ENCODE peak calls at places on chromosome 12, in four cellular contexts. One of them, this sample, is unnamed. For H3K4me1, the result is how much of the 10 kb centered on the place peaks cover.

GRCh38 chr12:107178776-107179175 is 85.4 kb upstream of the CRY1 start:
- DNase-seq in ascending aorta: no peak
- DNase-seq in gastrocnemius medialis: no peak
- DNase-seq in sigmoid colon: no peak
- DNase-seq in this sample: no peak

GRCh38 chr12:45934956-45935355 is 55.4 kb downstream of the SCAF11 start:
- DNase-seq in ascending aorta: no peak
- DNase-seq in sigmoid colon: no peak
- DNase-seq in gastrocnemius medialis: no peak
- DNase-seq in this sample: no peak

GRCh38 chr12:25332143-25332542 is 81.4 kb upstream of the KRAS start:
- DNase-seq in gastrocnemius medialis: no peak
- DNase-seq in sigmoid colon: no peak
- DNase-seq in ascending aorta: no peak
- DNase-seq in this sample: no peak

GRCh38 chr12:20501958-20502357 is 133.6 kb downstream of the PDE3A start:
- DNase-seq in ascending aorta: no peak
- DNase-seq in sigmoid colon: no peak
- DNase-seq in gastrocnemius medialis: no peak
- DNase-seq in this sample: no peak

GRCh38 chr12:17818931-17819330 is 271.1 kb downstream of the RERGL start:
- DNase-seq in gastrocnemius medialis: no peak
- DNase-seq in ascending aorta: no peak
- DNase-seq in sigmoid colon: no peak
- DNase-seq in this sample: no peak

GRCh38 chr12:15590180-15590826 is 198.9 kb downstream of the EPS8 start:
- DNase-seq in gastrocnemius medialis: peak
- DNase-seq in sigmoid colon: peak
- DNase-seq in ascending aorta: peak
- DNase-seq in this sample: no peak

GRCh38 chr12:59182191-59182590 is 261.9 kb upstream of the LRIG3 start:
- DNase-seq in ascending aorta: no peak
- DNase-seq in sigmoid colon: no peak
- DNase-seq in gastrocnemius medialis: no peak
- DNase-seq in this sample: no peak

GRCh38 chr12:8145754-8146415 is 10.9 kb upstream of the ZNF705A start:
- DNase-seq in gastrocnemius medialis: peak
- DNase-seq in sigmoid colon: peak
- DNase-seq in ascending aorta: peak
- DNase-seq in this sample: no peak

GRCh38 chr12:103799504-103800251 is 41.4 kb downstream of the NT5DC3 start:
- DNase-seq in sigmoid colon: peak
- DNase-seq in gastrocnemius medialis: peak
- DNase-seq in ascending aorta: no peak
- DNase-seq in this sample: no peak

GRCh38 chr12:15851919-15852318 is 30.3 kb upstream of the STRAP start:
- DNase-seq in ascending aorta: no peak
- DNase-seq in gastrocnemius medialis: no peak
- DNase-seq in sigmoid colon: no peak
- DNase-seq in this sample: no peak

GRCh38 chr12:44307506-44308168 is 471.8 kb downstream of the TMEM117 start:
- DNase-seq in gastrocnemius medialis: no peak
- DNase-seq in ascending aorta: no peak
- DNase-seq in sigmoid colon: no peak
- DNase-seq in this sample: no peak

GRCh38 chr12:75329918-75330826 is at the start of gene CAPS2:
- DNase-seq in gastrocnemius medialis: peak
- DNase-seq in ascending aorta: peak
- DNase-seq in sigmoid colon: peak
- DNase-seq in this sample: no peak

GRCh38 chr12:48973531-48973930 is 2.0 kb upstream of the WNT10B start:
- DNase-seq in ascending aorta: no peak
- DNase-seq in sigmoid colon: peak
- DNase-seq in gastrocnemius medialis: peak
- DNase-seq in this sample: no peak

GRCh38 chr12:108106599-108106998 is 22.5 kb upstream of the WSCD2 start:
- DNase-seq in sigmoid colon: no peak
- DNase-seq in ascending aorta: no peak
- DNase-seq in gastrocnemius medialis: no peak
- DNase-seq in this sample: no peak

GRCh38 chr12:69254046-69254445 is 14.7 kb downstream of the CPSF6 start:
- DNase-seq in ascending aorta: no peak
- DNase-seq in sigmoid colon: no peak
- DNase-seq in gastrocnemius medialis: no peak
- DNase-seq in this sample: no peak

GRCh38 chr12:51217133-51217967 is 512 bp downstream of the POU6F1 start:
- DNase-seq in sigmoid colon: peak
- DNase-seq in gastrocnemius medialis: peak
- DNase-seq in ascending aorta: peak
- DNase-seq in this sample: no peak

GRCh38 chr12:40569626-40570179 is 122.5 kb upstream of the CNTN1 start:
- DNase-seq in sigmoid colon: no peak
- DNase-seq in gastrocnemius medialis: no peak
- DNase-seq in ascending aorta: no peak
- DNase-seq in this sample: no peak

GRCh38 chr12:70971395-70971794 is 50.9 kb upstream of the PTPRR start:
- DNase-seq in gastrocnemius medialis: no peak
- DNase-seq in ascending aorta: no peak
- DNase-seq in sigmoid colon: no peak
- DNase-seq in this sample: no peak

GRCh38 chr12:120687570-120688289 is 781 bp downstream of the MLEC start:
- DNase-seq in sigmoid colon: peak
- DNase-seq in gastrocnemius medialis: no peak
- DNase-seq in ascending aorta: no peak
- DNase-seq in this sample: no peak

GRCh38 chr12:68980476-68981212 is 47.7 kb upstream of the CPM start:
- DNase-seq in sigmoid colon: peak
- DNase-seq in gastrocnemius medialis: no peak
- DNase-seq in ascending aorta: no peak
- DNase-seq in this sample: no peak

GRCh38 chr12:8156845-8157244 is at the start of gene ZNF705A:
- DNase-seq in sigmoid colon: no peak
- DNase-seq in ascending aorta: no peak
- DNase-seq in gastrocnemius medialis: no peak
- DNase-seq in this sample: no peak

GRCh38 chr12:65825573-65826512 is 1.6 kb downstream of the HMGA2 start:
- DNase-seq in gastrocnemius medialis: no peak
- DNase-seq in sigmoid colon: peak
- DNase-seq in ascending aorta: peak
- DNase-seq in this sample: no peak

GRCh38 chr12:93772003-93772402 is 94.8 kb downstream of the CRADD start:
- DNase-seq in gastrocnemius medialis: no peak
- DNase-seq in ascending aorta: no peak
- DNase-seq in sigmoid colon: no peak
- DNase-seq in this sample: no peak

GRCh38 chr12:89783321-89784060 is 74.9 kb upstream of the ATP2B1 start:
- DNase-seq in ascending aorta: no peak
- DNase-seq in gastrocnemius medialis: no peak
- DNase-seq in sigmoid colon: no peak
- DNase-seq in this sample: no peak

GRCh38 chr12:99984271-99985128 is at the start of gene ANKS1B:
- DNase-seq in ascending aorta: peak
- DNase-seq in sigmoid colon: peak
- DNase-seq in gastrocnemius medialis: peak
- DNase-seq in this sample: no peak

GRCh38 chr12:31562594-31563328 is 28.2 kb downstream of the DENND5B start:
- DNase-seq in gastrocnemius medialis: no peak
- DNase-seq in sigmoid colon: no peak
- DNase-seq in ascending aorta: no peak
- DNase-seq in this sample: no peak

GRCh38 chr12:94100990-94101901 is 47.1 kb upstream of the PLXNC1 start:
- DNase-seq in ascending aorta: peak
- DNase-seq in sigmoid colon: peak
- DNase-seq in gastrocnemius medialis: peak
- DNase-seq in this sample: peak

GRCh38 chr12:132133952-132134652 is 10.0 kb downstream of the DDX51 start:
- DNase-seq in ascending aorta: no peak
- DNase-seq in gastrocnemius medialis: no peak
- DNase-seq in sigmoid colon: no peak
- DNase-seq in this sample: no peak

GRCh38 chr12:68477906-68478305 is 132.8 kb upstream of the RAP1B start:
- DNase-seq in ascending aorta: no peak
- DNase-seq in gastrocnemius medialis: no peak
- DNase-seq in sigmoid colon: no peak
- DNase-seq in this sample: no peak

GRCh38 chr12:82314406-82314892 is 43.7 kb downstream of the CCDC59 start:
- DNase-seq in ascending aorta: no peak
- DNase-seq in gastrocnemius medialis: no peak
- DNase-seq in sigmoid colon: no peak
- DNase-seq in this sample: no peak

GRCh38 chr12:3000548-3001275 is 41.5 kb downstream of the TEAD4 start:
- DNase-seq in sigmoid colon: no peak
- DNase-seq in ascending aorta: no peak
- DNase-seq in gastrocnemius medialis: peak
- DNase-seq in this sample: no peak

GRCh38 chr12:26001530-26001929 is 43.0 kb downstream of the RASSF8 start:
- DNase-seq in sigmoid colon: no peak
- DNase-seq in ascending aorta: no peak
- DNase-seq in gastrocnemius medialis: no peak
- DNase-seq in this sample: no peak

DNA sequence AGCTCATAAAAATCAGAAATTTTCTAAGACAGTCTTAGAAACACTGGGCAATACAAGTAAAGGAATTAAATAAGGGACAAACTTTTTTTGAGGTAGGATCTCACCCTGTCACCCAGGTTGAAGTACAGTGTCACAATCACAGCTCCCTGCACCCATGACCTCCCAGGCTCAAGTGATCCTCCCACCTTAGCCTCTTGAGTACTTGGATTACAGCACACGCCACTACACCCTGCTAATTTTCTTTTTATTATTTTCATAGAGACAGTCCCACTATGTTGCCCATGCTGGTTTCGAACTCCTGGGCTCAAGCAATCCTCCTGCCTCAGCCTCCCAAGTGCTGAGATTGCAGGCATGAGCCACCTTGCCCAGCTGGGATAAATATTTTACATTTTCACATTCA is 90.3 kb downstream of the USP15 start:
- DNase-seq in ascending aorta: no peak
- DNase-seq in sigmoid colon: no peak
- DNase-seq in gastrocnemius medialis: no peak
- DNase-seq in this sample: no peak
- H3K4me1 ChIP-seq in ascending aorta: under half
- H3K4me1 ChIP-seq in sigmoid colon: under half
- H3K4me1 ChIP-seq in gastrocnemius medialis: under half
- H3K4me1 ChIP-seq in this sample: under half

DNA sequence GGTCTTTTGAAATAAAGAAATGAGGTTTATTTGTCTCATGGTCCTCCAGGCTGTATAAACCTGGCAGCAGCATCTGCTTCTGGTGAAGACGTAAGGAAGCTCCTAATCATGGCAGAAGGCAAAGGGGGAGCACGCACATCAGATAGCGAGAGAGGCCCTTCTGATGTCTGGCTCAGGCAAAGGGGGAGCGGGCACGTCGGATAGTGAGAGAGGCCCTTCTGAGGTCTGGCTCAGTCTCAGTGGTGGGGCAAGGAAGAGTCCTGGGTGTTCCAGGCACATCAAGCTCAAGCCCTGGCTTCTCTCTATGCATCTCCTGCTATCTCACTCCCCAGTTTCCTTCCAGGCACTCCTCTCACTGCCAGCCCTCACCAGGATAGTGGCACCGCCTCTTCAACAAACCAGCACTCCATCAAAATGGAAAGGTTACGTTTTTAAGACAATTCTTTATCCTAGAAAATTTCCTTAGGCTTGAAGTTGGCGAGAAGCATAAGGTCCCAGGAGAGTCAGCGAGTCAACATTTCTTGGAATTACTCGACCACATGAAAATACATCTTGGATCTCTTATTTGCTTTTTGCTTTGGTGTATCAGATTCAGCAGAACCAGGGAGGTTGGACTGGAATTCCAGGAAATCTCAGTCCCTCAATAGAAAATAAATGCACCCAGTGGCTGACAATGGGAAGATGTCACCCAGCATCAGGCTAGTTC is 189.6 kb upstream of the TMEM132C start:
- DNase-seq in gastrocnemius medialis: no peak
- DNase-seq in ascending aorta: no peak
- DNase-seq in sigmoid colon: no peak
- DNase-seq in this sample: no peak
- TF ChIP-seq CTCF in gastrocnemius medialis: no peak
- TF ChIP-seq CTCF in ascending aorta: no peak
- TF ChIP-seq CTCF in sigmoid colon: no peak
- TF ChIP-seq CTCF in this sample: no peak

DNA sequence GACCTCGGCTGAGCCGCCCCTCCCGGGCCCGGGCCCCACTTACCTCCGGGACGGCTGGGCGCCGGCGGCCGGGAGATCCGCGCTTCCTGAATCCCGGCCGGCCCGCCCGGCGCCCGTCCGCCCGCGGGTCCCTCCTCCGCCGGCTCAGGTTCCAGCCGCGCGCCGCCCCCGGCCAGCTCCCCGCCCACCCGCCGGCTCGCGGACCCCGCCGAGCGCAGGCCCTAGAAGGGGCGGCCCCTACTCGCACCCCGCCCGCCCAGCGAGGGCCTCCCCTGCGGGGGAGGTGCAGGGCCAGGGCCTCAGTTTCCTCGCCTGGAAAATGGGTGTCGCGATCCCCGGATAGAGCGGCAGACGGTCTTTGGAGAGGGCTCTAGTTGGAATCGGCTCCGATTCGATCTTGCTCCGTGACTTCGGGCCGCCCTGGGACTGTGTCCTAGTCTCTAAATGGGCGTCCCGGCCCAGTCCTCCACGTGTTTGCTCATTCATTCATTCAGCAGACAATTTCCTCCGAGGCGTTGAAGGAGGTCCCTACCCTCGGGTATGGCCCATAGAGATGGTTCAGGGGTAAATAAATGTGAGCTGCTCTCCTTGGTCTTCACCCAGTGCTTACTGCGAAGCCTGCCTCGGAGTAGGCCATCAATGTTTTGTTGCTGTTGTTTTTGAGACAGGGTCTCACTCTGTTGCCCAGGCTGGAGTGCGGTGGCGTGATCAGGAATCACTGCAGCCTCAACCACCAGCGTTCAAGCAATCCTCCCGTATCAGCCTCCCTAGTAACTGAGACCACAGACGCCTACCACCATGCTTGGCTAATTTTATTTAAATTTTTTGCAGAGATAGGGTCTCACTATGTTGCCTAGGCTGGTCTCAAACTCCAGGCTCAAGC is at the start of gene TRPV4:
- DNase-seq in ascending aorta: no peak
- DNase-seq in gastrocnemius medialis: no peak
- DNase-seq in sigmoid colon: no peak
- DNase-seq in this sample: no peak
- H3K4me3 ChIP-seq in ascending aorta: peak
- H3K4me3 ChIP-seq in gastrocnemius medialis: peak
- H3K4me3 ChIP-seq in sigmoid colon: peak
- H3K4me3 ChIP-seq in this sample: peak

DNA sequence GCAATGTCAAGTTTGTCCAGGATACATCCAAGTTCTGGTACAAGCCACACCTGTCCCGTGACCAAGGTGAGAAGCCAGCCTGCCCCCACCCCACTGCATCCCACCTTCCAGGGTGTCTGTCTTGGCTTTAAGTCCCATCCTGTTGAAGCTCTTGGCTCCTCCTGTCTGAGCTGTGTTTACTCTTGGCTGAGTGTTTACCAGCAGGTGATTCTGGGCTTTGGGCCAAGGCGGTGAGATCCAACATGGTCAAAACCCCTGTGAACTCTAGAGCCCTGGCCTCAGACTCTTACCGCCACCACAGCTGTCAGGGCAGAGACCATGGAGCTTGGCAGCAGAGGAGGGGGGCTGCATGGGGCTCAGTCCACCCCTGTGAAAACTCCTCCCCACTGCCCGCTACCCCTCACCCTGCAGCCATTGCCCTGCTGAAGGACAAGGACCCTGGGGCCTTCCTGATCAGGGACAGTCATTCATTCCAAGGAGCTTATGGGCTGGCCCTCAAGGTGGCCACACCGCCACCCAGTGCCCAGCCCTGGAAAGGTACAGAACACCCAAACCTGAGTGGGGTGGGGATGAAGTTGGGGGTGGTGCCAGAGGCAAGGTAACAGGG is 11.6 kb downstream of the TNS2 start:
- DNase-seq in gastrocnemius medialis: peak
- DNase-seq in ascending aorta: peak
- DNase-seq in sigmoid colon: peak
- DNase-seq in this sample: no peak
- H3K4me1 ChIP-seq in gastrocnemius medialis: half or more
- H3K4me1 ChIP-seq in ascending aorta: under half
- H3K4me1 ChIP-seq in sigmoid colon: under half
- H3K4me1 ChIP-seq in this sample: half or more

This sample was measured in vagina.